ENCODE peak calls at places on chromosomes 1 and 21, in six cellular contexts. I is effector memory CD4-positive, alpha-beta T cell; X is endothelial cell of umbilical vein; T is heart left ventricle; M is mammary epithelial cell; C is mesendoderm. Z is an unnamed sample.

GRCh38 chr1:233916706-233917105 is 12.2 kb downstream of the SLC35F3 start:
- DNase-seq in M (peak; percentile 69), I (no peak), T (no peak), X (no peak), C (no peak), Z (no peak)

GRCh38 chr1:33231166-33231565 is 25.1 kb upstream of the ZNF362 start:
- DNase-seq in T (no peak), C (no peak), X (no peak), M (no peak), I (no peak), Z (no peak)

GRCh38 chr1:204730826-204731459 is 45.4 kb upstream of the LRRN2 start:
- DNase-seq in C (peak; percentile 57), I (no peak), M (no peak), X (no peak), T (no peak), Z (no peak)

GRCh38 chr1:31572323-31573104 is 3.8 kb upstream of the TINAGL1 start:
- DNase-seq in T (no peak), M (peak; percentile 84), C (no peak), X (no peak), I (no peak), Z (no peak)

GRCh38 chr1:96472471-96472870 is 249.1 kb upstream of the PTBP2 start:
- DNase-seq in T (no peak), C (no peak), M (peak; percentile 71), X (no peak), I (no peak), Z (no peak)

GRCh38 chr1:218347713-218348627 is 2.8 kb downstream of the TGFB2 start:
- DNase-seq in T (no peak), M (peak; percentile 77), C (peak; percentile 45), I (no peak), X (peak; percentile 79), Z (peak; percentile 25)

GRCh38 chr1:164602142-164602429 is 43.1 kb downstream of the PBX1 start:
- DNase-seq in X (no peak), M (peak; percentile 85), C (peak; percentile 97), I (no peak), T (no peak), Z (no peak)

GRCh38 chr1:219965950-219966349 is 37.6 kb upstream of the SLC30A10 start:
- DNase-seq in I (no peak), X (no peak), C (no peak), T (no peak), M (no peak), Z (no peak)

GRCh38 chr21:42939581-42940413 is 14.4 kb upstream of the ERVH48-1 start:
- DNase-seq in C (no peak), M (peak; percentile 97), X (peak; percentile 79), I (no peak), T (peak; percentile 81), Z (no peak)

GRCh38 chr1:112520166-112520565 is 11.4 kb downstream of the WNT2B start:
- DNase-seq in C (no peak), M (no peak), T (no peak), X (no peak), I (no peak), Z (no peak)

GRCh38 chr1:35808376-35809155 is 750 bp downstream of the AGO4 start:
- DNase-seq in I (no peak), M (peak; percentile 25), T (peak; percentile 44), C (peak; percentile 50), X (peak; percentile 54), Z (no peak)

GRCh38 chr1:65820983-65821382 is 28.3 kb downstream of the PDE4B start:
- DNase-seq in T (no peak), M (peak; percentile 52), I (no peak), C (peak; percentile 7), X (no peak), Z (no peak)

GRCh38 chr1:227947678-227948492 is at the start of gene WNT9A:
- DNase-seq in I (no peak), T (no peak), X (peak; percentile 42), C (peak; percentile 71), M (peak; percentile 48), Z (no peak)

GRCh38 chr1:109667452-109668122 is at the start of gene GSTM2:
- DNase-seq in T (peak; percentile 96), I (peak; percentile 61), X (peak; percentile 85), C (peak; percentile 93), M (peak; percentile 35), Z (peak; percentile 84)

GRCh38 chr1:234992065-234992464 is 136.6 kb downstream of the TOMM20 start:
- DNase-seq in C (no peak), T (no peak), I (no peak), M (no peak), X (no peak), Z (no peak)

GRCh38 chr1:24901791-24902470 is 28.1 kb downstream of the RUNX3 start:
- DNase-seq in X (no peak), T (no peak), C (no peak), I (no peak), M (no peak), Z (no peak)

GRCh38 chr1:55632058-55632457 is 416.9 kb upstream of the USP24 start:
- DNase-seq in C (no peak), X (peak; percentile 3), T (no peak), M (peak; percentile 72), I (no peak), Z (no peak)

GRCh38 chr1:41728403-41729202 is 190.1 kb downstream of the HIVEP3 start:
- DNase-seq in C (no peak), X (no peak), T (no peak), M (no peak), I (no peak), Z (no peak)
- H3K27ac ChIP-seq in C (no peak overlapping the region), X (no peak overlapping the region), T (no peak overlapping the region), M (no peak overlapping the region), I (no peak overlapping the region), Z (no peak overlapping the region)

DNA sequence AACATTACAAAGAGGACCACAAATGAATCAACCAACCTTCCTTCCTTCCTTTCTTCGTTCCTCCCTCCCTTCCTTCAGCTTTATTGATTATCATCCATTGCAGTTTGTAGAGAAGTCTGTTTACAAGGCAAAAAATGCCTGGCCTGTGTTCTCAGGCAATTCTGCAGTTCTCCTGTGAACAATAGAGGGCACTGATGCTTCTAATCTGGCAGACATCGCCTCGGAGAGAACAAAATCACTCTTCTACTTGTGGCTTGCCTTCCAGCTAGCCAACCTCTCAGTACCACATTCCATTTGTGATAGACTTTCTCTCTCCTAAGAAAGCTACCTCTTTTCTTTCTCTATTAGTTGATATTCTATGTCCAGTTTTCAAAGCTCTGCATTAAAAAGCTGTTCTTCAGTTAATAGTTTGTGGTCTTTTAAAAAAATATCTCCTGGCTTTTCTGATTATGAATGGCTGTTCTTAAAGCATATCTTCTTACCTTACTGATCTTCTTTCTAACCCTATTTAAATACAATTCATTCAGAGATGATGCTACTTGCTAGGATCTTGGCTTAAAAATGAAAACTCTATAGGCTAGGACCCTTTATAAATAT is 26.9 kb upstream of the ESRRG start:
- DNase-seq in T (peak; percentile 30), C (peak; percentile 79), M (peak; percentile 45), X (peak; percentile 2), I (no peak), Z (peak; percentile 6)
- H3K27ac ChIP-seq in T (peak overlapping the region; percentile 29), C (no peak overlapping the region), M (no peak overlapping the region), X (no peak overlapping the region), I (no peak overlapping the region), Z (no peak overlapping the region)

DNA sequence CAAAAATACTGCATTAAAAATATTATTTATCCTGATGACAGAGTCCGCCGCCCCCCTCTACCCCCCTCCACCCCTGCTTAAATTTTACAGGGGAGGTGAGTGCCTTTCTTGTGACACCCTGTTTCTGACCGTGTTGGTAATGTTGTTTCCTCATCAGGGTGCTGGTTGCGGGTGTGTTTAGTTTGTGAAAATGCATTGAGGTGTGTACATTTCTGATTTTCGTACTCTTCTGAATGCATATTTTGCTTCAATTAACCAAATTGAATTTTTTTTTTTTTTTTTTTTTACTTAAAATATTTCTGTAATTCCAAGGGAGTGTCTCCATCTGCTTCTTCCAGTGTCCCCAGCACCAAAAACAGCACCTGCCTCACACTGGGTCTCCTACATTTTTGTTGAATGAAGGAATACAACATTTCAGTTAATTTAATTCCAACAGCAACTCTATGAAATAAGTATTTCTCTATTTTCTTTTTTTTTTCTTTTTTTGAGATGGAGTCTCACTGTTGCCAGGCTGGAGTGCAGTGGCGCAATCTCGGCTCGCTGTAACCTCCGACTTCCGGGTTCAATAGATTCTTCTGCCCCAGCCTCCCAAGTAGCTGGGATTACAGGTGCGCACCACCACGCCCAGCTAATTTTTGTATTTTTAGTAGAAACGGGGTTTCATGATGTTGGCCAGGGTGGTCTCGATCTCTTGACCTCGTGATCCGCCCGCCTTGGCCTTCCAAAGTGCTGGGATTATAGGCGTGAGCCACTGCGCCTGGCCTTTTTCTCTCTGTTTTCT is 5.6 kb upstream of the SLC2A1 start:
- DNase-seq in C (no peak), M (no peak), I (no peak), T (no peak), X (no peak), Z (no peak)
- H3K27ac ChIP-seq in C (no peak overlapping the region), M (peak overlapping the region; percentile 3), I (no peak overlapping the region), T (no peak overlapping the region), X (no peak overlapping the region), Z (no peak overlapping the region)

GRCh38 chr1:111402083-111402482 is 25.5 kb downstream of the OVGP1 start:
- DNase-seq in T (no peak), M (no peak), X (no peak), I (no peak), C (no peak), Z (no peak)

GRCh38 chr1:111407297-111407696 is 20.2 kb downstream of the OVGP1 start:
- DNase-seq in M (no peak), C (no peak), T (no peak), X (no peak), I (no peak), Z (no peak)

GRCh38 chr1:111404588-111404987 is 22.9 kb downstream of the OVGP1 start:
- DNase-seq in X (no peak), M (no peak), T (no peak), C (no peak), I (no peak), Z (no peak)

GRCh38 chr1:111406325-111406768 is 21.2 kb downstream of the OVGP1 start:
- DNase-seq in I (peak; percentile 22), X (peak; percentile 83), T (no peak), M (peak; percentile 58), C (peak; percentile 9), Z (peak; percentile 15)
- H3K27ac ChIP-seq in I (no peak overlapping the region), X (no peak overlapping the region), T (no peak overlapping the region), M (no peak overlapping the region), C (no peak overlapping the region), Z (peak overlapping the region; percentile 3)

DNA sequence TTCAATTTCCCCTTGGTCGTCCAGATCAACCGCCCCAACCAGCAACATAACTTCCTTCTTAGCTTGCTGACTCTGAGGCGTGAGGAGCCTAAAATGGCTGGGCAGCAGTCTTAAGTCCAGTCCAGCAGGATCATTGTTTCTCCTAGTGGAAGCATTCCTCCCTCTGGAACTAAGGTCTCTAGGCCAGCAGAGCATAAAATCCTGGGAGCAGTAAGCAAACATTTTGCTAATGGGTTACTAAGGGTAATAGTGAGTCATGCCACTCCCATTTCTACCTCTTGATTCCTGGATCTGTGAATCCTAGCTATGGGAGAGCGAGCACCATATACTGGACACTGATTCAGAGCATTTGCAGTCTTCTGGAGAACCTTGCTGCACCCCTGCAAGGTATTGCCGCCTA is 59.9 kb downstream of the ADSS2 start:
- DNase-seq in C (peak; percentile 23), T (no peak), M (peak; percentile 46), I (no peak), X (no peak), Z (no peak)
- H3K27ac ChIP-seq in C (no peak overlapping the region), T (no peak overlapping the region), M (no peak overlapping the region), I (no peak overlapping the region), X (no peak overlapping the region), Z (no peak overlapping the region)

Z was measured in caudate nucleus.